ENCODE peak calls at places on chromosomes 2 and 18, in four cellular contexts. A, C, I and W are unnamed samples.

GRCh38 chr18:55323051-55323994 is 264.7 kb downstream of the TCF4 start:
- DNase-seq in A (no peak), C (peak; percentile 31), I (peak; percentile 72), W (peak; percentile 59)

GRCh38 chr2:18332477-18332876 is 228.0 kb downstream of the RDH14 start:
- DNase-seq in A (no peak), C (no peak), I (no peak), W (no peak)

GRCh38 chr2:15884790-15885189 is 55.6 kb upstream of the MYCN start:
- DNase-seq in A (no peak), C (no peak), I (no peak), W (no peak)

GRCh38 chr2:70958759-70959158 is 19.7 kb upstream of the ANKRD53 start:
- DNase-seq in A (no peak), C (no peak), I (no peak), W (no peak)

GRCh38 chr2:14903709-14904374 is 271.3 kb downstream of the LRATD1 start:
- DNase-seq in A (no peak), C (no peak), I (no peak), W (no peak)

GRCh38 chr2:100620481-100620880 is 57.7 kb downstream of the PDCL3 start:
- DNase-seq in A (no peak), C (no peak), I (no peak), W (no peak)

GRCh38 chr2:30502310-30502709 is 55.3 kb downstream of the LCLAT1 start:
- DNase-seq in A (no peak), C (no peak), I (no peak), W (no peak)

GRCh38 chr2:150119860-150120259 is 367.6 kb downstream of the RND3 start:
- DNase-seq in A (no peak), C (no peak), I (no peak), W (no peak)

GRCh38 chr2:23518481-23519333 is 133.7 kb downstream of the KLHL29 start:
- DNase-seq in A (no peak), C (no peak), I (no peak), W (no peak)

GRCh38 chr2:215711484-215712034 is 275.7 kb upstream of the FN1 start:
- DNase-seq in A (peak; percentile 60), C (peak; percentile 78), I (peak; percentile 83), W (peak; percentile 84)

GRCh38 chr2:85255813-85256581 is 71.8 kb downstream of the TGOLN2 start:
- DNase-seq in A (peak; percentile 36), C (peak; percentile 80), I (peak; percentile 53), W (peak; percentile 66)

GRCh38 chr2:166413255-166413654 is 37.5 kb upstream of the SCN9A start:
- DNase-seq in A (no peak), C (peak; percentile 69), I (peak; percentile 20), W (no peak)

GRCh38 chr2:201406077-201406662 is 45.1 kb downstream of the TRAK2 start:
- DNase-seq in A (no peak), C (peak; percentile 87), I (peak; percentile 92), W (peak; percentile 94)

GRCh38 chr18:51525453-51526225 is 328.2 kb upstream of the MEX3C start:
- DNase-seq in A (no peak), C (no peak), I (no peak), W (no peak)

GRCh38 chr2:176653856-176654443 is 384.7 kb downstream of the MTX2 start:
- DNase-seq in A (peak; percentile 72), C (peak; percentile 55), I (peak; percentile 84), W (peak; percentile 62)

GRCh38 chr2:170812716-170813585 is 3.7 kb upstream of the GAD1 start:
- DNase-seq in A (peak; percentile 81), C (peak; percentile 84), I (peak; percentile 95), W (peak; percentile 98)

GRCh38 chr2:37644191-37644590 is 27.3 kb downstream of the CDC42EP3 start:
- DNase-seq in A (no peak), C (no peak), I (no peak), W (no peak)

GRCh38 chr18:30915336-30915988 is 127.1 kb downstream of the DSC3 start:
- DNase-seq in A (no peak), C (no peak), I (no peak), W (no peak)

GRCh38 chr2:176766005-176766404 is 446.6 kb upstream of the HNRNPA3 start:
- DNase-seq in A (no peak), C (no peak), I (no peak), W (no peak)

GRCh38 chr2:6824962-6825361 is 40.7 kb downstream of the CMPK2 start:
- DNase-seq in A (peak; percentile 38), C (peak; percentile 75), I (peak; percentile 80), W (peak; percentile 61)

GRCh38 chr18:76347341-76347740 is 147.7 kb downstream of the ZNF516 start:
- DNase-seq in A (no peak), C (no peak), I (no peak), W (no peak)

GRCh38 chr2:22801071-22801470 is 583.9 kb upstream of the KLHL29 start:
- DNase-seq in A (no peak), C (no peak), I (no peak), W (no peak)

GRCh38 chr2:199383006-199383405 is 74.7 kb downstream of the SATB2 start:
- DNase-seq in A (no peak), C (no peak), I (no peak), W (no peak)

GRCh38 chr2:85438291-85439110 is 20.0 kb downstream of the SH2D6 start:
- DNase-seq in A (no peak), C (no peak), I (no peak), W (no peak)

GRCh38 chr2:155035246-155035645 is 336.8 kb downstream of the KCNJ3 start:
- DNase-seq in A (no peak), C (no peak), I (no peak), W (no peak)

GRCh38 chr18:50282521-50283335 is 1.4 kb upstream of the MBD1 start:
- DNase-seq in A (no peak), C (no peak), I (no peak), W (no peak)

GRCh38 chr2:72378737-72379346 is 231.2 kb upstream of the CYP26B1 start:
- DNase-seq in A (no peak), C (no peak), I (no peak), W (no peak)

GRCh38 chr18:12589419-12589818 is 68.5 kb downstream of the SPIRE1 start:
- DNase-seq in A (no peak), C (no peak), I (no peak), W (no peak)

GRCh38 chr2:32977228-32977758 is 30.5 kb downstream of the LTBP1 start:
- DNase-seq in A (no peak), C (no peak), I (no peak), W (peak; percentile 59)

GRCh38 chr18:11407900-11408299 is 201.5 kb upstream of the SLC35G4 start:
- DNase-seq in A (peak; percentile 47), C (peak; percentile 51), I (peak; percentile 88), W (peak; percentile 46)

GRCh38 chr2:226873826-226874225 is 38.0 kb downstream of the RHBDD1 start:
- DNase-seq in A (no peak), C (no peak), I (no peak), W (no peak)

GRCh38 chr2:74747411-74748080 is 86.4 kb upstream of the HK2 start:
- DNase-seq in A (peak; percentile 20), C (peak; percentile 87), I (peak; percentile 82), W (peak; percentile 73)

GRCh38 chr2:218384975-218385374 is 2.9 kb downstream of the SLC11A1 start:
- DNase-seq in A (no peak), C (no peak), I (no peak), W (no peak)

GRCh38 chr2:218389333-218390150 is 7.5 kb downstream of the SLC11A1 start:
- DNase-seq in A (no peak), C (no peak), I (no peak), W (no peak)

GRCh38 chr2:218386505-218387368 is 4.7 kb downstream of the SLC11A1 start:
- DNase-seq in A (no peak), C (no peak), I (no peak), W (no peak)

GRCh38 chr2:218383892-218384519 is 1.9 kb downstream of the SLC11A1 start:
- DNase-seq in A (no peak), C (no peak), I (no peak), W (no peak)

DNA sequence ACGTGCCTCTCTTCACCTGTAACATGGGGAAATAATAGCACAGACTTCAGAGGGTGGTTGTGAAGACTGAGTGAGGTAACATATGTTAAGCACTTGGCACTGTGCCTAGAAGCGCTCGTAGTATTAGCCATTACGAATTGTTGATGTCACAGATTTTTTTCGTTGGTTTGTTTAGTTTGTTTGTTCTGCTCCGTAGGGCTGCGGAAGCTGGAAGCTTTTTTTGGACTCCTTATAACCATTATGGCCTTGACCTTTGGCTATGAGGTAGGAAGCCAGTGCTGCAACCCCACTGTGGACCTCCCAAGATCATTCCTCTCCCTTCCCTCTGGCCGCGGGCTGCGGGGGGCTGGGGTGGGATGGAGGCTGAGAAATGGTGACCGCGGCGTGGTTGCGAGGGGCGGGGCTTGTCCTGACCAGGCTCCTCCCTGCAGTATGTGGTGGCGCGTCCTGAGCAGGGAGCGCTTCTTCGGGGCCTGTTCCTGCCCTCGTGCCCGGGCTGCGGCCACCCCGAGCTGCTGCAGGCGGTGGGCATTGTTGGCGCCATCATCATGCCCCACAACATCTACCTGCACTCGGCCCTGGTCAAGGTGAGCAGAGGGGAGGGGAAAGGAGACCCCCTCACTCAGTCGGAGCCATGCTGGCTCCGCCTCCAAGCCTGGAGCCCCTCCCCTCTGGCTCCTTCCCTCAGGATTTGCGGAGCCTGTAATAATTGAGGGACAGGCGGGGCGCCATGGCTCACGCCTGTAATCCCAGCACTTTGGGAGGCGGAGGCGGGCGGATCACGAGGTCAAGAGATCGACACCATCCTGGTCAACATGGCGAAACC is 5.5 kb downstream of the SLC11A1 start:
- DNase-seq in A (peak; percentile 70), C (peak; percentile 80), I (no peak), W (peak; percentile 55)
- H3K4me3 ChIP-seq in A (peak overlapping the region; percentile 47), C (peak overlapping the region; percentile 42), I (peak overlapping the region; percentile 31), W (peak overlapping the region; percentile 25)

GRCh38 chr2:239380831-239381708 is 19.8 kb downstream of the HDAC4 start:
- DNase-seq in A (no peak), C (no peak), I (no peak), W (no peak)
- H3K4me3 ChIP-seq in A (peak overlapping the region; percentile 12), C (no peak overlapping the region), I (no peak overlapping the region), W (no peak overlapping the region)

GRCh38 chr2:68371138-68371537 is 6.1 kb downstream of the PLEK start:
- DNase-seq in A (no peak), C (no peak), I (no peak), W (no peak)

GRCh38 chr2:68372435-68372834 is 7.4 kb downstream of the PLEK start:
- DNase-seq in A (no peak), C (no peak), I (no peak), W (no peak)

GRCh38 chr2:68374184-68374583 is 9.1 kb downstream of the PLEK start:
- DNase-seq in A (no peak), C (no peak), I (no peak), W (no peak)

GRCh38 chr2:68369340-68369734 is 4.3 kb downstream of the PLEK start:
- DNase-seq in A (no peak), C (no peak), I (no peak), W (no peak)

GRCh38 chr2:68371581-68371980 is 6.5 kb downstream of the PLEK start:
- DNase-seq in A (no peak), C (no peak), I (no peak), W (no peak)
- H3K4me3 ChIP-seq in A (no peak overlapping the region), C (no peak overlapping the region), I (no peak overlapping the region), W (no peak overlapping the region)

GRCh38 chr2:39378968-39379367 is 58.1 kb downstream of the MAP4K3 start:
- DNase-seq in A (no peak), C (no peak), I (peak; percentile 31), W (no peak)
- H3K4me3 ChIP-seq in A (no peak overlapping the region), C (no peak overlapping the region), I (no peak overlapping the region), W (no peak overlapping the region)

DNA sequence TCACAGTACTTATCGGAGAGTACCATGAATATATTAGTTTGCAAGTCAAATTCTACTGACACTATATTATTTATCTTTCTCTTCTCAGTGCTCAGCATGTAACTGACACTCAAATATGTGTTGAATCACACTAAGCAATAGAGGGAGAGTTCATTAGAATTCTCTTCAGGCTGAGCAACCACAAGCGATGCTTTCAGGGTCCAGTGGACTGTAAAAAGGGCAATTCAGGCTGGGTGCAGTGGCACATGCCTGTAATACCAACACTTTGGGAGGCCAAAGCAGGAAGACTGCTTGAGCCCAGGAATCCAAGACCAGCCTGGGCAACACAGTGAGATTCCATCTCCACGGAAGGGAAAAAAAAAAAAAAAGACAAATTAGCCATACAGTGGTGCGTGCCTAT is 16.3 kb downstream of the PDE6D start:
- DNase-seq in A (no peak), C (no peak), I (no peak), W (no peak)
- H3K4me3 ChIP-seq in A (no peak overlapping the region), C (no peak overlapping the region), I (no peak overlapping the region), W (no peak overlapping the region)